ENCODE peak calls at places on chromosomes 7 and 10, in seven cellular contexts. Q is H1, I is SK-N-SH, C is K562, A is GM12892, Z is GM12878, M is HepG2. J is an unnamed sample.

GRCh38 chr7:16416289-16417282 is 4.8 kb downstream of the CRPPA start:
- DNase-seq in Q (no peak), M (no peak), Z (no peak), A (no peak), C (no peak), I (no peak), J (no peak)

GRCh38 chr10:50216418-50216817 is 34.9 kb downstream of the ASAH2 start:
- DNase-seq in I (no peak), C (no peak), A (no peak), Q (no peak), M (peak), Z (no peak), J (no peak)

GRCh38 chr7:72430531-72430930 is 18.4 kb upstream of the CALN1 start:
- DNase-seq in Z (no peak), C (no peak), M (no peak), I (no peak), A (no peak), Q (peak), J (no peak)

GRCh38 chr10:20871970-20872369 is 25.1 kb downstream of the NEBL start:
- DNase-seq in A (no peak), C (no peak), M (no peak), Q (no peak), I (no peak), Z (no peak), J (no peak)

GRCh38 chr10:91672021-91672608 is 39.2 kb upstream of the PPP1R3C start:
- DNase-seq in M (no peak), C (peak), Z (no peak), A (no peak), I (peak), Q (no peak), J (no peak)

GRCh38 chr7:44847920-44848634 is at the start of gene H2AZ2:
- DNase-seq in Q (peak), A (peak), Z (peak), I (peak), M (peak), C (peak), J (peak)

GRCh38 chr7:29843106-29843505 is 36.8 kb downstream of the WIPF3 start:
- DNase-seq in A (no peak), M (no peak), C (no peak), Z (no peak), I (no peak), Q (no peak), J (no peak)

GRCh38 chr7:138030679-138031351 is 28.9 kb upstream of the CREB3L2 start:
- DNase-seq in I (no peak), M (no peak), C (no peak), Q (no peak), A (no peak), Z (no peak), J (no peak)

GRCh38 chr7:13628231-13629001 is 361.1 kb downstream of the ETV1 start:
- DNase-seq in C (no peak), A (no peak), I (no peak), Z (no peak), Q (no peak), M (no peak), J (no peak)

GRCh38 chr10:11256896-11257295 is 239.2 kb downstream of the CELF2 start:
- DNase-seq in I (no peak), Z (no peak), M (no peak), A (no peak), Q (no peak), C (no peak), J (no peak)

GRCh38 chr7:105673367-105674188 is 92.3 kb upstream of the EFCAB10 start:
- DNase-seq in Z (no peak), M (no peak), C (no peak), Q (no peak), I (no peak), A (no peak), J (no peak)

GRCh38 chr10:14397069-14397468 is 66.3 kb upstream of the FRMD4A start:
- DNase-seq in Z (no peak), Q (no peak), M (no peak), I (peak), A (no peak), C (no peak), J (no peak)

GRCh38 chr10:71273506-71273905 is 45.6 kb upstream of the SLC29A3 start:
- DNase-seq in A (no peak), C (no peak), I (no peak), Q (no peak), Z (no peak), M (no peak), J (no peak)

GRCh38 chr7:143449793-143450192 is 6.5 kb downstream of the TAS2R60 start:
- DNase-seq in M (no peak), Q (no peak), C (no peak), Z (no peak), I (no peak), A (no peak), J (no peak)

GRCh38 chr10:78952018-78952417 is 116.7 kb upstream of the ZMIZ1 start:
- DNase-seq in I (no peak), C (no peak), M (peak), A (no peak), Q (no peak), Z (no peak), J (no peak)

GRCh38 chr10:50360486-50360885 is 109.2 kb upstream of the ASAH2 start:
- DNase-seq in Z (no peak), I (no peak), Q (no peak), M (no peak), C (no peak), A (no peak), J (no peak)

GRCh38 chr10:121610798-121611325 is 12.6 kb upstream of the FGFR2 start:
- DNase-seq in C (no peak), A (no peak), Q (no peak), M (no peak), Z (no peak), I (no peak), J (no peak)

GRCh38 chr10:86716466-86716865 is 40.0 kb upstream of the BMPR1A start:
- DNase-seq in I (no peak), M (no peak), C (no peak), Q (no peak), A (no peak), Z (no peak), J (no peak)

GRCh38 chr7:20514364-20514763 is 101.1 kb upstream of the ABCB5 start:
- DNase-seq in M (no peak), Z (peak), Q (no peak), C (peak), I (peak), A (no peak), J (no peak)
- TF ChIP-seq TAF1 in M (no peak), Z (no peak), Q (no peak), C (no peak), I (no peak), A (no peak), J (no peak)

DNA sequence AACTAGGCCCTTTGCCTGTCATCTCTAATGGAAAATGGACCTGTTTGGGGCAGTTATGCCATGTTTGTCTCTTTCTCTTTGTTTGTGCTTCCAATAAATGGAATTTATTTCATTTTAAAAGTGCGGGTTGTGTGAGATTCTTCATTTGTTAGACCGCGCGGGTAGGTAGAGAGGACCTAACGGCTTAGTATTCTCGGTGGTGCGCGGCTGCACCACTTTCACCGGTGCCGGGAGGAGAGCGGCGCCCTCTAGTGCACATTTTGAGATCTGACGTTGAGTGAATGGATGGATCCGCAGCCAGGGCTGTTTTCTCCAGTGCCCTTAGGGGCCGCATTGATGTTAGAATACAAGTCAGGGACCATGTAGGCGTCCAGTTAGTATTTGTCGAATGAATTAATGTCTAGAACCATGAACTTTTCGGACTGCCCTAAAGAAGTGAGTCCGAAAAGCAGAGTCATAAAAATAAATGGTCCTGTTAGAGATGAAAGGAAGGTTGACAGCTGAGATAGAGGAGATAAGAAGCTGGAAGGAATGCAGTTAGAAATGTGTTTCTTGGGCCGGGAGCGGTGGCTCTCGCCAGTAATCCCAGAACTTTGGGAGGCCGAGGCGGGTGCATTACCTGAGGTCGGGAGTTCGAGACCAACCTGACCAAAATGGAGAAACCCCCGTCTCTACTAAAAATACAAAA is 29.3 kb upstream of the GIMAP8 start:
- DNase-seq in C (peak), A (peak), M (peak), Z (no peak), Q (peak), I (peak), J (peak)
- TF ChIP-seq POLR2AphosphoS5 in C (no peak), A (no peak), M (no peak), Z (no peak), Q (no peak), I (no peak), J (no peak)

GRCh38 chr7:46750321-46750865 is 829.3 kb upstream of the IGFBP3 start:
- DNase-seq in C (no peak), M (no peak), Q (no peak), I (no peak), A (no peak), Z (no peak), J (no peak)

GRCh38 chr7:46754135-46754730 is 827.7 kb downstream of the TNS3 start:
- DNase-seq in I (no peak), Q (no peak), C (no peak), M (no peak), A (no peak), Z (no peak), J (no peak)

GRCh38 chr7:46755120-46756034 is 826.5 kb downstream of the TNS3 start:
- DNase-seq in Z (no peak), C (no peak), A (no peak), I (peak), Q (no peak), M (no peak), J (no peak)

GRCh38 chr7:46751471-46751870 is 830.4 kb upstream of the IGFBP3 start:
- DNase-seq in A (no peak), M (no peak), Z (no peak), Q (no peak), I (no peak), C (no peak), J (no peak)

DNA sequence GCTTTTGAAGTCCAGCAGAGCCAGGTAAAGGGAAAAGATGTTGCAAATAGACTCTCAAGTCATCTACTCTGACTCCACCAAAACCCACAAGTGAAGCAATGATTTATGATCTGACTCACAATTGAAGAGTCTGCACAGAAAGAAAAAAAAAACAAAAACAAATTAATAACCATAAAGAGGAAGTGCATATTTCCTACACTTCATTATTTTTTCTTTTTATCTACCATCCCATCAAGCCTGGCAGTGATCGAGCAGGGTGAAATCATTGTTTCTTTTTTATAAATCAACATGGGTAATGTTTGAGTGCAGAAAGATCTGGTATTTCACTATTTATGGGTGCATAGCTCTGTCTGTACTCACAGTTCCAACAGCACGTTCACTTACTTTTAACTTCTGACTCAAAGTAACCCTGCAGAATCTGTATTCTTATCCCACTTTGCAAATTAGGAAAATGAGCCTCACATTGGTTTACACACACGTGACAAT is 829.0 kb downstream of the TNS3 start:
- DNase-seq in Z (no peak), Q (no peak), I (no peak), A (no peak), C (no peak), M (no peak), J (no peak)
- TF ChIP-seq TAF1 in Z (no peak), Q (no peak), I (peak), A (no peak), C (no peak), M (no peak), J (no peak)

DNA sequence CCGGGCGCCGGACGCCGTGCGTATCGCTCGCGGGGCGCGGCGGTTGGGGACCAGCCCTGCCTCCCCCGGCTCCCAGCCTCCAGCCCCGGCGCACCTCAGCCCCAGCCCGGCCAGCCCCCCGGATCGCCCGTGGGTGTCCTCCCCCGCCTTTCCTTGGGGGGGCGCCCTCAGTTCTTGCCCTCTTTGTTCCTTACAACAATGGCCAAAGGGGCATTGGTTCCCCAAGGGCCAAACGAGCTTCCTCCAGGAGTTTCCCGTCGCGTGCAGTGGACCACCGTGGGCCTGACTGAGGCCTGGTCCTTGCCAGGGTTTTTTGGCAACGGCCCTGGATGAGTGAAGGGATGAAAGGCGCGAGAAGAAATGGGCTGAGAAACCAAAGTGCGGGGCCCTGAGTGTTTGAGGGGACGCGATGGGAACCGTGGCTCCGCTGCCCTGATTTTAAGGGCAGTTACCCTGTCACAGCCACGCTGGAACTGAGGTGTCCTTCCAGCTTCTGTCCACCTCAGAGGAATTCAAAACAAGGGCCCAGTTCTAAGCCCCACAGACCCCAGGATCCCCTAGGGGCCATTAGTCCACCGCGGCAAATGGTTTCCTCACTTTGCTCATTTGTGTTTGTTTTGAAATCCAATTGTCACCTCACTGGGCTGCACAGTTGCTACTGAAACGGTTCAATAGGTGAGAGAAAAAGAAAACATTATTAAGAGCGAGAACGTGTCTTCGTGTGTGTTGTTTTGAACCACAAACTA is 1.4 kb downstream of the MACROH2A2 start:
- DNase-seq in M (peak), Z (no peak), A (no peak), Q (peak), C (no peak), I (peak), J (no peak)
- TF ChIP-seq POLR2AphosphoS5 in M (no peak), Z (no peak), A (no peak), Q (no peak), C (no peak), I (no peak), J (no peak)

GRCh38 chr10:90193240-90193985 is 492.0 kb downstream of the KIF20B start:
- DNase-seq in C (no peak), Z (no peak), Q (no peak), I (no peak), M (no peak), A (no peak), J (no peak)
- TF ChIP-seq TAF1 in C (no peak), Z (no peak), Q (no peak), I (no peak), M (no peak), A (no peak), J (no peak)

GRCh38 chr10:133378251-133379096 is 588 bp upstream of the PAOX start:
- DNase-seq in Q (peak), I (peak), A (peak), M (peak), Z (no peak), C (peak), J (no peak)
- TF ChIP-seq POLR2AphosphoS5 in Q (no peak), I (no peak), A (no peak), M (peak), Z (no peak), C (no peak), J (no peak)

DNA sequence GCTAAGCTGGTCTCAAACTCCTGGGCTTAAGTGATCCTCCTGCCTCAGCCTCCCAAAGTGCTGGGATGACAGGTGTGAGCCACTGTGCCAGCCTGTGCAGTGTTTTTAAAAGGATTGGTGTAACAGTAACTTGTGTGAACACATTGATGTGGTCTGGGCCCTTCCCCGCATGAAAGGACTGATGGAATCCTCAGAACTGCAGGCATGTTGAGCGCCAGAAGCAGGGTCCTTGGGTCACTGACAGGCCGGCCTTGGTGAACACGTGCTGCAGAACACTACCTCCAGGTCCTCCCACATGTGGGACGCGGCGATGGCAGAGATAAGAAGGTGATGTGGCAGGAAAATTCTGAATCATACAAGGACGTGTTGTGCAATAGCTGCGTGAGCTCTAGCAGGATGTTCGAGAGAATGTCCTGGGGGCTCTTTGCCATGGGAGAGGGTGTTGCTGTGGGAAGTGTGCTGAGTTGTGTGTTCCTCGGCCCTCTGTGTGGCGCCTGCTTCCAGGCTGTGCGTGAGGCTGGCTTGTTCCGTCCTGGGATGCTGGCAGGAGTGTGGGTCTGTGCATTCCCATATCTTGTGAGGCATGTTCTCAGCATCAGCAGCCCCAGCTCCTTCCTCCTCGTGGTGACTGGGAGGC is 68.2 kb downstream of the DNAJB6 start:
- DNase-seq in C (peak), I (peak), M (no peak), A (no peak), Q (no peak), Z (no peak), J (no peak)
- TF ChIP-seq TAF1 in C (peak), I (no peak), M (no peak), A (no peak), Q (no peak), Z (no peak), J (no peak)

GRCh38 chr10:67119648-67120047 is 193.8 kb downstream of the LRRTM3 start:
- DNase-seq in A (no peak), M (no peak), I (no peak), Z (no peak), C (no peak), Q (no peak), J (no peak)

GRCh38 chr10:67110286-67110685 is 184.4 kb downstream of the LRRTM3 start:
- DNase-seq in I (no peak), Z (no peak), C (no peak), Q (no peak), M (no peak), A (no peak), J (no peak)

GRCh38 chr10:67114945-67115344 is 189.1 kb downstream of the LRRTM3 start:
- DNase-seq in I (no peak), C (no peak), Q (no peak), M (peak), Z (no peak), A (no peak), J (no peak)

GRCh38 chr10:67115972-67116371 is 190.1 kb downstream of the LRRTM3 start:
- DNase-seq in Z (no peak), M (no peak), A (no peak), I (no peak), Q (no peak), C (no peak), J (no peak)
- TF ChIP-seq POLR2AphosphoS5 in Z (no peak), M (no peak), A (no peak), I (no peak), Q (no peak), C (no peak), J (no peak)

DNA sequence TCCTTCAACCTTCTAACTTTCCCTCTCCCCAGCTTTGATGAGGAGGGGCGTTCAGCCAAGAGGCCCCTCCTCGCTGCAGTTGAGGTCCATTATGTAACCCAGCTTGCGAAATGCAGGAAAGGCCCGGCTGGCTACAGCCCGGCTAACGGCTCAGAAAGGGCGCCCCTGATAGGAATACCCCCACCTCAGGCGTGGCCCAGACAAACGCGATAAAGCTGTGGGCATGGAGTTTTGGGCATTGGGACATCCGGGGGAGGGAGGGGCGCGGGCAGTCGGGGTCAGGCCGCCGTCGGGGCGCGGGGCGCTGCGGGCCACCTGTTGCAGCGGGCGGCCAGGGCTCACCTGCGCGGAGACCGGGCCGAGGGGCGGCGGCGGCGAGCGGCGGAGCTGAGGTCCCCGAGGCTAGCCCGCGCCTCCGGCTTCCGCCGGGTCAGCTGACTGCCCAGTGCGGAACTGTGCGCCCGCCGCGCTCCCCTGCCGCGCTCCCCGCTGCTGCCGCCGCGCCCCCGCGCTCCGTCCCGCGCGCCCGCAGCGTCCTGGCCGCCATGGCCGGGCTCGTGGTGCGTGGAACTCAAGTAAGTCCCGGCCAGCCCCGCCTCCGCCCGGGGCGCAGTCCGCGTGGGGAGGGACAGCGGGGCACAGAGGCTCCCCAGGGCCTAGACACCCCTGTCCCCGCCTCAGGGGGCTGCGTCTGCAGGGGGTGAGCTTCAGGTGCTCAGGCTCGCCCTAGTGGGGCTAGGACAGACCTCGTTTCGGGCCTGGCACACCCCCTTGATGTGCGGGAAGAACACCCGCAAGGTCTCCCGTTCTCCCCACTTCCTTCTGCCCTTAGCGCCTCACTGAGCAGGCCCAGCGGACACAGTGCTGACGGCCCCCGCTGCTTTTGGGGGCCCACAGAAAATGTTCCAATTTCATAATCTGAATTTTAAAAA is at the start of gene LRMDA:
- DNase-seq in C (no peak), A (no peak), Z (no peak), Q (peak), I (peak), M (peak), J (no peak)
- TF ChIP-seq TAF1 in C (no peak), A (no peak), Z (no peak), Q (no peak), I (no peak), M (peak), J (no peak)

DNA sequence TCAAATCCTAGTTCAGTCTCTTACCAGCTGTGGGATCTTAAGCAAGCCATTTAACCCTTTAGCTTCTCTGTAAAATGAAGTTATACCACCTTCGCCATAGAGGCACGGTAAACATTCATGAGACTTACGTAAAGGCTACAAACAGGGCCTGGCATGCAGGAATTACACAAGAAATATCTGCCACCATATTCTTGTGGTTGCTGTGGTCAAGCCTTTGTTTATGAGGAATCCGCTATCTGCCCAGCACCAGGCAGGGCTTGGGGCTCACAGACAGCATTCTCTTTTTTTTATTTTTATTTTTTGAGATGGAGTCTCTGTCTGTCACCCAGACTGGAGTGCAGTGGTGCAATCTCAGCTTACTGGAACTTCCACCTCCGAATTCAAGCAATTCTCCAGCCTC is 9.9 kb downstream of the AIFM2 start:
- DNase-seq in Q (no peak), M (no peak), C (no peak), A (no peak), Z (no peak), I (no peak), J (no peak)
- TF ChIP-seq POLR2AphosphoS5 in Q (no peak), M (no peak), C (peak), A (no peak), Z (no peak), I (no peak), J (no peak)